ENCODE peak calls at places on chromosomes 2 and 18, in six cellular contexts. One of them, this sample, is unnamed.
A peak's percentile ranks its signal among the peaks of the same experiment; 100 is the strongest.

GRCh38 chr2:132448331-132448730 is 31.7 kb downstream of the GPR39 start:
- DNase-seq in fibroblast of the aortic adventitia: no peak
- DNase-seq in DMS79: no peak
- DNase-seq in naive B cell: no peak
- DNase-seq in NCI-H1105: no peak
- DNase-seq in choroid plexus epithelial cell: no peak
- DNase-seq in this sample: no peak

GRCh38 chr2:173058673-173059072 is 17.0 kb upstream of the MAP3K20 start:
- DNase-seq in fibroblast of the aortic adventitia: no peak
- DNase-seq in DMS79: no peak
- DNase-seq in naive B cell: no peak
- DNase-seq in NCI-H1105: no peak
- DNase-seq in choroid plexus epithelial cell: peak; percentile 69
- DNase-seq in this sample: no peak

GRCh38 chr2:230443540-230443939 is 27.5 kb downstream of the SP100 start:
- DNase-seq in fibroblast of the aortic adventitia: peak; percentile 69
- DNase-seq in DMS79: no peak
- DNase-seq in naive B cell: no peak
- DNase-seq in NCI-H1105: no peak
- DNase-seq in choroid plexus epithelial cell: peak; percentile 24
- DNase-seq in this sample: peak; percentile 29

GRCh38 chr18:36546028-36546427 is 248.5 kb downstream of the FHOD3 start:
- DNase-seq in fibroblast of the aortic adventitia: no peak
- DNase-seq in DMS79: no peak
- DNase-seq in naive B cell: no peak
- DNase-seq in NCI-H1105: no peak
- DNase-seq in choroid plexus epithelial cell: no peak
- DNase-seq in this sample: no peak

GRCh38 chr2:67566292-67566691 is 169.2 kb downstream of the ETAA1 start:
- DNase-seq in fibroblast of the aortic adventitia: no peak
- DNase-seq in DMS79: no peak
- DNase-seq in naive B cell: no peak
- DNase-seq in NCI-H1105: no peak
- DNase-seq in choroid plexus epithelial cell: no peak
- DNase-seq in this sample: no peak

GRCh38 chr2:127153691-127154158 is 46.8 kb upstream of the BIN1 start:
- DNase-seq in fibroblast of the aortic adventitia: peak; percentile 88
- DNase-seq in DMS79: no peak
- DNase-seq in naive B cell: no peak
- DNase-seq in NCI-H1105: no peak
- DNase-seq in choroid plexus epithelial cell: peak; percentile 85
- DNase-seq in this sample: peak; percentile 91

GRCh38 chr2:179612108-179612507 is 249.3 kb downstream of the ZNF385B start:
- DNase-seq in fibroblast of the aortic adventitia: peak; percentile 63
- DNase-seq in DMS79: peak; percentile 21
- DNase-seq in naive B cell: no peak
- DNase-seq in NCI-H1105: no peak
- DNase-seq in choroid plexus epithelial cell: peak; percentile 43
- DNase-seq in this sample: peak; percentile 35

GRCh38 chr2:97728091-97728596 is 14.8 kb downstream of the ZAP70 start:
- DNase-seq in fibroblast of the aortic adventitia: peak; percentile 10
- DNase-seq in DMS79: no peak
- DNase-seq in naive B cell: no peak
- DNase-seq in NCI-H1105: no peak
- DNase-seq in choroid plexus epithelial cell: no peak
- DNase-seq in this sample: peak; percentile 53

GRCh38 chr2:64227603-64228125 is 83.4 kb upstream of the PELI1 start:
- DNase-seq in fibroblast of the aortic adventitia: no peak
- DNase-seq in DMS79: no peak
- DNase-seq in naive B cell: no peak
- DNase-seq in NCI-H1105: no peak
- DNase-seq in choroid plexus epithelial cell: peak; percentile 32
- DNase-seq in this sample: no peak

GRCh38 chr2:46909153-46909552 is 6.5 kb downstream of the MCFD2 start:
- DNase-seq in fibroblast of the aortic adventitia: no peak
- DNase-seq in DMS79: no peak
- DNase-seq in naive B cell: no peak
- DNase-seq in NCI-H1105: no peak
- DNase-seq in choroid plexus epithelial cell: no peak
- DNase-seq in this sample: no peak

GRCh38 chr2:43129676-43130547 is 96.5 kb downstream of the ZFP36L2 start:
- DNase-seq in fibroblast of the aortic adventitia: peak; percentile 18
- DNase-seq in DMS79: no peak
- DNase-seq in naive B cell: peak; percentile 69
- DNase-seq in NCI-H1105: no peak
- DNase-seq in choroid plexus epithelial cell: no peak
- DNase-seq in this sample: no peak

GRCh38 chr2:98911126-98911375 is 25.0 kb downstream of the CRACDL start:
- DNase-seq in fibroblast of the aortic adventitia: no peak
- DNase-seq in DMS79: no peak
- DNase-seq in naive B cell: no peak
- DNase-seq in NCI-H1105: no peak
- DNase-seq in choroid plexus epithelial cell: no peak
- DNase-seq in this sample: no peak

GRCh38 chr2:199602271-199602895 is 144.6 kb upstream of the SATB2 start:
- DNase-seq in fibroblast of the aortic adventitia: no peak
- DNase-seq in DMS79: no peak
- DNase-seq in naive B cell: no peak
- DNase-seq in NCI-H1105: no peak
- DNase-seq in choroid plexus epithelial cell: peak; percentile 7
- DNase-seq in this sample: no peak

GRCh38 chr2:72630767-72631166 is 195.1 kb downstream of the EXOC6B start:
- DNase-seq in fibroblast of the aortic adventitia: peak; percentile 48
- DNase-seq in DMS79: no peak
- DNase-seq in naive B cell: no peak
- DNase-seq in NCI-H1105: no peak
- DNase-seq in choroid plexus epithelial cell: peak; percentile 35
- DNase-seq in this sample: peak; percentile 6

GRCh38 chr2:174331731-174332606 is 2.8 kb upstream of the SP9 start:
- DNase-seq in fibroblast of the aortic adventitia: no peak
- DNase-seq in DMS79: no peak
- DNase-seq in naive B cell: no peak
- DNase-seq in NCI-H1105: no peak
- DNase-seq in choroid plexus epithelial cell: no peak
- DNase-seq in this sample: no peak

GRCh38 chr2:231312066-231312465 is 83.4 kb upstream of the B3GNT7 start:
- DNase-seq in fibroblast of the aortic adventitia: no peak
- DNase-seq in DMS79: no peak
- DNase-seq in naive B cell: no peak
- DNase-seq in NCI-H1105: no peak
- DNase-seq in choroid plexus epithelial cell: no peak
- DNase-seq in this sample: no peak

GRCh38 chr2:29749843-29750242 is 171.5 kb downstream of the ALK start:
- DNase-seq in fibroblast of the aortic adventitia: no peak
- DNase-seq in DMS79: peak; percentile 98
- DNase-seq in naive B cell: no peak
- DNase-seq in NCI-H1105: peak; percentile 77
- DNase-seq in choroid plexus epithelial cell: no peak
- DNase-seq in this sample: no peak

GRCh38 chr2:101741775-101742520 is 44.4 kb downstream of the MAP4K4 start:
- DNase-seq in fibroblast of the aortic adventitia: no peak
- DNase-seq in DMS79: peak; percentile 30
- DNase-seq in naive B cell: no peak
- DNase-seq in NCI-H1105: no peak
- DNase-seq in choroid plexus epithelial cell: no peak
- DNase-seq in this sample: no peak